ENCODE peak calls at places on chromosomes 2 and 18, in four cellular contexts. A is endothelial cell, Q is NCI-H460, C is adipocyte. B is an unnamed sample.
A peak's percentile ranks its signal among the peaks of the same experiment; 100 is the strongest.

GRCh38 chr2:11802782-11803191 is 56.4 kb downstream of the LPIN1 start:
- DNase-seq in A (no peak), Q (no peak), C (no peak), B (peak; percentile 36)

GRCh38 chr18:34870916-34871315 is 160.8 kb downstream of the DTNA start:
- DNase-seq in A (no peak), Q (no peak), C (no peak), B (no peak)

GRCh38 chr2:226699321-226699720 is 100.3 kb downstream of the IRS1 start:
- DNase-seq in A (no peak), Q (no peak), C (no peak), B (peak; percentile 61)

GRCh38 chr2:27914046-27914792 is 23.7 kb downstream of the BABAM2 start:
- DNase-seq in A (no peak), Q (no peak), C (peak; percentile 46), B (peak; percentile 34)

GRCh38 chr18:75390854-75391253 is 36.6 kb downstream of the SMIM21 start:
- DNase-seq in A (no peak), Q (no peak), C (no peak), B (no peak)

GRCh38 chr2:75375646-75376582 is 176.6 kb upstream of the TACR1 start:
- DNase-seq in A (no peak), Q (no peak), C (no peak), B (peak; percentile 5)

GRCh38 chr2:37637985-37638384 is 33.5 kb downstream of the CDC42EP3 start:
- DNase-seq in A (no peak), Q (no peak), C (peak; percentile 62), B (no peak)

GRCh38 chr2:218002792-218003191 is at the start of gene TNS1:
- DNase-seq in A (no peak), Q (no peak), C (peak; percentile 79), B (peak; percentile 62)

GRCh38 chr2:42941633-42942176 is 149.3 kb upstream of the HAAO start:
- DNase-seq in A (no peak), Q (no peak), C (no peak), B (no peak)

GRCh38 chr2:214066847-214067246 is 344.0 kb upstream of the VWC2L start:
- DNase-seq in A (no peak), Q (no peak), C (no peak), B (no peak)

GRCh38 chr2:69436594-69436936 is 670 bp downstream of the NFU1 start:
- DNase-seq in A (no peak), Q (no peak), C (no peak), B (peak; percentile 22)